ENCODE peak calls at places on chromosomes 7 and 10, in four cellular contexts. C is amniotic epithelial cell, R is RCC 7860, N is T-helper 1 cell. J is an unnamed sample.

GRCh38 chr10:12782537-12782936 is 219.0 kb downstream of the CCDC3 start:
- DNase-seq in C (peak), R (peak), N (no peak), J (peak)

GRCh38 chr10:70602665-70603438 is at the start of gene PRF1:
- DNase-seq in C (no peak), R (no peak), N (peak), J (peak)

GRCh38 chr7:1654738-1655490 is 15.2 kb upstream of the ELFN1 start:
- DNase-seq in C (no peak), R (no peak), N (no peak), J (no peak)

GRCh38 chr10:85548038-85548437 is 818.6 kb downstream of the GRID1 start:
- DNase-seq in C (no peak), R (peak), N (peak), J (no peak)

GRCh38 chr7:51233375-51233774 is 83.2 kb downstream of the COBL start:
- DNase-seq in C (no peak), R (no peak), N (no peak), J (no peak)

GRCh38 chr7:37201003-37201875 is 247.4 kb downstream of the ELMO1 start:
- DNase-seq in C (peak), R (peak), N (peak), J (peak)

GRCh38 chr7:36781011-36781738 is 56.9 kb upstream of the AOAH start:
- DNase-seq in C (no peak), R (no peak), N (peak), J (no peak)

GRCh38 chr7:78441737-78442136 is 643.2 kb downstream of the PHTF2 start:
- DNase-seq in C (no peak), R (no peak), N (no peak), J (no peak)

GRCh38 chr7:13414661-13415105 is 574.8 kb downstream of the ETV1 start:
- DNase-seq in C (no peak), R (no peak), N (no peak), J (no peak)

GRCh38 chr10:3835770-3836169 is 50.8 kb upstream of the KLF6 start:
- DNase-seq in C (no peak), R (no peak), N (no peak), J (no peak)

GRCh38 chr7:108055541-108056135 is 52.7 kb upstream of the LAMB1 start:
- DNase-seq in C (peak), R (no peak), N (no peak), J (no peak)

GRCh38 chr7:130384841-130385599 is 4.7 kb downstream of the CPA1 start:
- DNase-seq in C (no peak), R (no peak), N (no peak), J (no peak)

GRCh38 chr7:157320607-157320979 is 16.2 kb upstream of the DNAJB6 start:
- DNase-seq in C (peak), R (no peak), N (no peak), J (no peak)

GRCh38 chr10:77877461-77878344 is 48.9 kb downstream of the DLG5 start:
- DNase-seq in C (peak), R (no peak), N (no peak), J (no peak)

GRCh38 chr10:95260397-95260881 is 30.4 kb downstream of the PDLIM1 start:
- DNase-seq in C (peak), R (peak), N (no peak), J (no peak)

GRCh38 chr7:81321922-81322321 is 403.1 kb upstream of the SEMA3C start:
- DNase-seq in C (no peak), R (no peak), N (no peak), J (no peak)

GRCh38 chr7:122676466-122676865 is 22.5 kb downstream of the RNF133 start:
- DNase-seq in C (no peak), R (no peak), N (no peak), J (no peak)

GRCh38 chr7:84454174-84454959 is 259.8 kb upstream of the SEMA3A start:
- DNase-seq in C (no peak), R (no peak), N (no peak), J (no peak)

GRCh38 chr7:47536705-47537611 is 45.0 kb downstream of the TNS3 start:
- DNase-seq in C (peak), R (peak), N (no peak), J (no peak)

GRCh38 chr10:7544203-7544602 is 122.6 kb downstream of the ITIH5 start:
- DNase-seq in C (no peak), R (no peak), N (no peak), J (no peak)

GRCh38 chr10:22365644-22366565 is 20.6 kb downstream of the SPAG6 start:
- DNase-seq in C (no peak), R (no peak), N (no peak), J (no peak)

GRCh38 chr10:50585921-50586739 is 37.6 kb downstream of the SGMS1 start:
- DNase-seq in C (peak), R (peak), N (no peak), J (no peak)

GRCh38 chr7:121795736-121796135 is 77.2 kb upstream of the PTPRZ1 start:
- DNase-seq in C (no peak), R (no peak), N (no peak), J (no peak)

GRCh38 chr10:132758867-132759266 is 27.1 kb downstream of the NKX6-2 start:
- DNase-seq in C (no peak), R (no peak), N (no peak), J (no peak)

GRCh38 chr7:128105228-128106022 is 74.2 kb upstream of the LRRC4 start:
- DNase-seq in C (no peak), R (no peak), N (no peak), J (no peak)

GRCh38 chr7:51705701-51706100 is 389.1 kb upstream of the COBL start:
- DNase-seq in C (no peak), R (no peak), N (no peak), J (no peak)

GRCh38 chr10:58743466-58744115 is 230.9 kb downstream of the BICC1 start:
- DNase-seq in C (peak), R (peak), N (no peak), J (no peak)

GRCh38 chr7:137978464-137979237 is 23.2 kb downstream of the CREB3L2 start:
- DNase-seq in C (peak), R (peak), N (no peak), J (no peak)

GRCh38 chr7:25454562-25455031 is 226.3 kb upstream of the NPVF start:
- DNase-seq in C (peak), R (no peak), N (no peak), J (no peak)